ENCODE peak calls at places on chromosomes 6 and 20, in nine cellular contexts. V is effector CD4-positive, alpha-beta T cell; K is HCEC 1CT; Y is thoracic aorta; R is EH; I is AG09309; A is nephron progenitor cell; M is gastrocnemius medialis; X is SK-N-DZ. H is an unnamed sample.

GRCh38 chr20:59988141-59988540 is 29.9 kb downstream of the CDH26 start:
- DNase-seq in X (no peak), V (no peak), K (no peak), I (no peak), M (no peak), R (peak; percentile 2), Y (no peak), A (no peak), H (no peak)

GRCh38 chr6:122778961-122779671 is 400 bp upstream of the FABP7 start:
- DNase-seq in A (peak; percentile 35), R (no peak), I (no peak), Y (no peak), M (no peak), K (no peak), X (no peak), V (no peak), H (no peak)

GRCh38 chr6:100730001-100730400 is 151.1 kb downstream of the ASCC3 start:
- DNase-seq in V (no peak), K (no peak), R (no peak), X (no peak), Y (no peak), I (no peak), M (no peak), A (peak; percentile 6), H (no peak)

GRCh38 chr20:46084805-46085792 is 4.7 kb downstream of the NCOA5 start:
- DNase-seq in R (peak; percentile 50), Y (no peak), K (peak; percentile 41), M (no peak), A (no peak), X (no peak), I (no peak), V (no peak), H (no peak)

GRCh38 chr6:106141441-106142237 is 55.5 kb downstream of the PRDM1 start:
- DNase-seq in M (no peak), R (no peak), Y (no peak), V (no peak), X (no peak), I (no peak), K (no peak), A (no peak), H (no peak)

GRCh38 chr6:158627168-158627939 is 17.2 kb downstream of the DYNLT1 start:
- DNase-seq in K (no peak), X (no peak), Y (no peak), A (peak; percentile 18), V (no peak), R (no peak), M (no peak), I (no peak), H (no peak)

GRCh38 chr6:42339991-42340401 is 111.7 kb downstream of the TRERF1 start:
- DNase-seq in M (no peak), R (peak; percentile 17), I (no peak), K (peak; percentile 46), X (no peak), A (no peak), Y (no peak), V (no peak), H (no peak)

GRCh38 chr6:34205466-34205865 is 31.2 kb upstream of the HMGA1 start:
- DNase-seq in V (no peak), X (no peak), Y (no peak), A (no peak), M (no peak), K (no peak), I (no peak), R (no peak), H (no peak)

GRCh38 chr20:15119852-15120251 is 782.4 kb upstream of the FLRT3 start:
- DNase-seq in I (no peak), A (no peak), K (no peak), X (no peak), R (no peak), M (no peak), Y (no peak), V (no peak), H (no peak)

GRCh38 chr6:155473741-155474140 is 18.1 kb upstream of the NOX3 start:
- DNase-seq in X (no peak), K (no peak), M (no peak), I (no peak), V (no peak), A (no peak), Y (no peak), R (no peak), H (no peak)

GRCh38 chr20:45940053-45940452 is 5.6 kb downstream of the PCIF1 start:
- DNase-seq in V (no peak), R (no peak), X (no peak), Y (no peak), M (no peak), I (no peak), A (no peak), K (no peak), H (no peak)

GRCh38 chr20:14716251-14716650 is 378.8 kb upstream of the FLRT3 start:
- DNase-seq in X (no peak), Y (no peak), K (no peak), M (no peak), V (no peak), A (no peak), I (no peak), R (no peak), H (no peak)

H was measured in mucosa of descending colon.